ENCODE peak calls at places on chromosome 2, in four cellular contexts. C is aorta, L is cardiac fibroblast, F is AG04450. J is an unnamed sample.
A peak's percentile ranks its signal among the peaks of the same experiment; 100 is the strongest.

GRCh38 chr2:8672940-8673339 is 8.9 kb upstream of the ID2 start:
- DNase-seq in L (no peak), F (no peak), C (no peak), J (no peak)

GRCh38 chr2:120344214-120344990 is 1.5 kb upstream of the INHBB start:
- DNase-seq in F (no peak), L (no peak), C (peak; percentile 55), J (no peak)

GRCh38 chr2:109482371-109482841 is 131.4 kb downstream of the SEPTIN10 start:
- DNase-seq in C (no peak), L (no peak), F (no peak), J (no peak)

GRCh38 chr2:11874861-11875260 is 128.4 kb downstream of the LPIN1 start:
- DNase-seq in L (no peak), F (no peak), C (no peak), J (no peak)

GRCh38 chr2:6982934-6983589 is 65.8 kb downstream of the RNF144A start:
- DNase-seq in C (no peak), L (no peak), F (no peak), J (no peak)

GRCh38 chr2:26396734-26397298 is 4.9 kb upstream of the DRC1 start:
- DNase-seq in F (no peak), L (no peak), C (no peak), J (no peak)

GRCh38 chr2:85733121-85733960 is 20.4 kb upstream of the ATOH8 start:
- DNase-seq in L (no peak), C (no peak), F (no peak), J (no peak)

GRCh38 chr2:27779417-27780055 is 8.0 kb downstream of the MRPL33 start:
- DNase-seq in L (peak; percentile 74), C (no peak), F (no peak), J (no peak)

GRCh38 chr2:138637686-138638085 is 136.1 kb downstream of the SPOPL start:
- DNase-seq in F (no peak), C (no peak), L (no peak), J (no peak)

GRCh38 chr2:175167076-175167791 is 769 bp downstream of the ATF2 start:
- DNase-seq in F (no peak), L (peak; percentile 52), C (peak; percentile 65), J (no peak)

GRCh38 chr2:54454922-54455583 is 1.1 kb upstream of the SPTBN1 start:
- DNase-seq in C (peak; percentile 55), F (no peak), L (no peak), J (no peak)

GRCh38 chr2:183112575-183112974 is 11.7 kb upstream of the NUP35 start:
- DNase-seq in C (no peak), L (no peak), F (no peak), J (no peak)

GRCh38 chr2:45688479-45689298 is 37.2 kb downstream of the PRKCE start:
- DNase-seq in L (no peak), F (no peak), C (no peak), J (peak; percentile 18)

GRCh38 chr2:134140251-134140661 is 113.6 kb upstream of the MGAT5 start:
- DNase-seq in F (no peak), C (no peak), L (no peak), J (no peak)

GRCh38 chr2:121408641-121409040 is 122.0 kb upstream of the RNU4ATAC start:
- DNase-seq in F (no peak), L (peak; percentile 69), C (no peak), J (no peak)

GRCh38 chr2:65351234-65351947 is 81.0 kb downstream of the SPRED2 start:
- DNase-seq in L (peak; percentile 34), C (peak; percentile 64), F (no peak), J (no peak)

GRCh38 chr2:96144481-96145027 is 686 bp downstream of the DUSP2 start:
- DNase-seq in L (no peak), F (no peak), C (peak; percentile 66), J (no peak)

GRCh38 chr2:96147593-96148201 is 2.5 kb upstream of the DUSP2 start:
- DNase-seq in L (no peak), F (no peak), C (peak; percentile 38), J (no peak)

GRCh38 chr2:96145028-96145939 is at the start of gene DUSP2:
- DNase-seq in F (no peak), C (peak; percentile 88), L (peak; percentile 48), J (no peak)

GRCh38 chr2:96146881-96147592 is 1.8 kb upstream of the DUSP2 start:
- DNase-seq in C (peak; percentile 76), L (no peak), F (no peak), J (no peak)

DNA sequence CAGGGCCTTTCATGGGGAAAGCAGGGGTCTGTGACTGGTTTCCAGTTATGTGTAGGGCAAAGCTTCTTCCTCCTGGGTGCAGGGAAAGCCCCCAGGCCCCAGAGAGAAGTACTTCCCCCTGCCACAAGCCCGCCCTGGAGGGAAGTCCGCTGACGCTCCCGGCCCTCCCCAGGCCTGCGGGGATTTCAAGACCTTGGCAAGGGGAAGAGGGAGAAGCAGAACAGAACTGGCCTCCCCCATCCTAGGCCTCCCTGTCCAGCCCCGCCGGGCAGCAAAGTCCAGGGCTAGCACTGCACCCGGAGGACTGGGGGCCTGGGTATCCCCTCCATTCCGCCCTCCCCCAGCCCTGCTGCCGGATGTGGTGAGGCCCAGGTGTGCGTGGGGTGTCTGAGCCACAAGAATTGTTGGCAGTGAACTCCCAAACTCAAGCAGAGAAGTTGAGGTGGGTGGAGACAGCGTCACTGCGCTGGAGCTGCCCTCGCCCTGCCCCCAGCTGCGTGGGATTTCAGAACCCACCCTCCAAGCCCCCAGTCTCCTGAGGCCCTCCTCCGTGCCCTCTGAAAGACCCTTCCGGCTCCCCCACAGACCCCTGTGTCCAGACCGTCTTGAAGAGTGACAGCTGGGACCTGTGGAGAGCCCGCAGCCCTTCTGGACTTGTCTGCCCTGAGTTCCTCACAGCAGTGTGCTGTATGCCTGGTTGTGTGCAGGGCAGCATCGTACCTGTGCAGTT is 1.1 kb upstream of the DUSP2 start:
- DNase-seq in L (no peak), F (no peak), C (peak; percentile 90), J (no peak)
- H3K4me3 ChIP-seq in L (no peak overlapping the region), F (no peak overlapping the region), C (no peak overlapping the region), J (no peak overlapping the region)

DNA sequence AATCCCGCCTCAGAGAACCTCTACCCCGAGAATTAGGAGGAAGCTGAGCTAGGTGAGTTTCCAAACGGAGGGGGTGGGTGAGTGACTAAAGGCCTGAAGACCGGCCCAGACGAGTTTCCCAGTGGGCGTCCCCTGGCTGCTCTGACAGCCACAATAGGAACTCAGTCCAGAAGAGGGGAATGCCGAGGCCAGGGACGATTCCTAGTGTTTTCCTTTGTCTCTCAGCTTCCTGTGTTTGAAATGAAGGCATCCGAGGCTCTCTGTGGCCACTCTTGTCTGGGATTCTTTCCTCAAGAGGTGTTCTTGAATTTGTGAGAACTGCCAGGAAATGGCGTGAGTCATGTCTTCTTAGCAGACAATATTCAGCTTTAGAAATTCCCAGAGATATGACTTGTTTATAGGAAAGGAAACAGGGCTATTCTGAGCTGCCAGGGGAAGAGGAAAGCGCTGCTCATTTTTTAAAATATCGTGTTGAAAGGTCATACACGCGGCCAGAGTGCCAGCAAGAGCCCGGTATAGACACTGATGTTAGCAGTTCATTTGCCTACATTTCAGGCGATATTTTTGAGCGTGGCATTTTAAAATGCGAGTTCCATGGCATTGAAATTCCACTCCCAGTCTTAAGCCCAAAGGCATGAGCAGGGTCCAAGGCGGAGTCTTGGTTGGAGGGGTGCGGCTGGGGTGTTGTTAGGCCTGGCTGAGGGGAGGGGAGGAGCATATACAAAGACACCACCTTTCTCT is 169.1 kb upstream of the KLF7 start:
- DNase-seq in F (peak; percentile 93), L (peak; percentile 100), C (peak; percentile 84), J (peak; percentile 93)
- H3K4me3 ChIP-seq in F (peak overlapping the region; percentile 42), L (peak overlapping the region; percentile 18), C (no peak overlapping the region), J (peak overlapping the region; percentile 43)

DNA sequence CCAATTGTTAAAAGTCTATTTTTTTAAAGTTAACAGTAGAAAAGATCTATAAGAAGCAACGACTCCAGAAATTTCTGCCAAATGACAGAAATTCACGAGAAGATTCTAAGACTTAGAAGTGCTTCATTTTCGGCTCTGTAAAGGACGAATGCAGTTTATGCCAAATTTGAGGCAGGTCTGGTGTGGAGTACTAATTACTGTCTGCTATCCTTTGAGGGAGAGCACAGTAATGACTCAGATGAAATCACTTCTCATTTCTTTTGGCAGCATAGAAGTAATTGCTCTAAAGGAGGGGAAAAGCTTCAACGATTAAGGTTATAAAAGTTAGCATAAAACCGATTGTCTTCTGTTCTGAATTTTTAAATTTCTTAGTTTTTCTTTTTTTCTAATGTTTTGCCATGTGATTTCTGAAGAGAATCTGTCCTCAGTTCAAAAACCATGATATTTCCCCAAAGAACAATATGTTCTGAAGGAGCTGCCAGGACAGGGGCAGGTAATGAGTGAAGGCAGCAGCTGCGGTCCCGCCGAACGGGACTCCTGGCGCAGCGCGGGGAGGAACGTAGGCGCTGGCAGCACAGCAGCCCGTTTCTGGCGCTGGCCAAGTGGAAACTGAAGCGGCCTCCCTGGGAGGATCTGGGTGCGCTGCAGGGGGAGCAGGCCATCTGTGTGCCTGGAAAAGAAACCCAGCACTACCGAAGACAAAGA is 11.5 kb downstream of the G6PC2 start:
- DNase-seq in C (no peak), L (peak; percentile 8), F (no peak), J (no peak)
- H3K4me3 ChIP-seq in C (peak overlapping the region; percentile 20), L (peak overlapping the region; percentile 25), F (peak overlapping the region; percentile 40), J (peak overlapping the region; percentile 19)

GRCh38 chr2:222895143-222895542 is 34.3 kb downstream of the ACSL3 start:
- DNase-seq in C (no peak), F (no peak), L (no peak), J (no peak)

GRCh38 chr2:222888716-222889115 is 27.9 kb downstream of the ACSL3 start:
- DNase-seq in C (no peak), F (no peak), L (no peak), J (no peak)

GRCh38 chr2:222893716-222894115 is 32.9 kb downstream of the ACSL3 start:
- DNase-seq in F (no peak), L (no peak), C (no peak), J (no peak)

GRCh38 chr2:222891890-222892289 is 31.1 kb downstream of the ACSL3 start:
- DNase-seq in C (no peak), L (peak; percentile 46), F (no peak), J (no peak)

DNA sequence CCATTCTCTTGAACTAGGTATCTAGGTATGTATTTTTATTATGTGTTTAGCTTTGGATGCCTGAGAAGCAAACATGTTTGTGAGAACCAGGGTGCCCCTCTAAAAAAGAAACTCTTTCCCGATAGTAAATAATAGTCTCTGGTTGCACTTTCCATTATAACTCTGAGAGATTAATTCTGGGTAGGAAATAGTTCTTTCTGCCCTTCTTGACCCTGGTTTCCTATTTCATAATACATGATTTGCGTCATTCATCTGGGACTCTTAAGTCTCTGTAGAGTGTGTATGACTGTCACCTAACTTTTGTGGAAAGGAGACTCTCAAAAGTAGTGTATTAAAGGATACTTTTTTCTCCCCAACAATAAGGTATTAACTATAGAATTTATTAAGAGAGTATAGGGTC is 31.5 kb downstream of the ACSL3 start:
- DNase-seq in L (peak; percentile 66), F (no peak), C (no peak), J (no peak)
- H3K4me3 ChIP-seq in L (no peak overlapping the region), F (no peak overlapping the region), C (no peak overlapping the region), J (no peak overlapping the region)

DNA sequence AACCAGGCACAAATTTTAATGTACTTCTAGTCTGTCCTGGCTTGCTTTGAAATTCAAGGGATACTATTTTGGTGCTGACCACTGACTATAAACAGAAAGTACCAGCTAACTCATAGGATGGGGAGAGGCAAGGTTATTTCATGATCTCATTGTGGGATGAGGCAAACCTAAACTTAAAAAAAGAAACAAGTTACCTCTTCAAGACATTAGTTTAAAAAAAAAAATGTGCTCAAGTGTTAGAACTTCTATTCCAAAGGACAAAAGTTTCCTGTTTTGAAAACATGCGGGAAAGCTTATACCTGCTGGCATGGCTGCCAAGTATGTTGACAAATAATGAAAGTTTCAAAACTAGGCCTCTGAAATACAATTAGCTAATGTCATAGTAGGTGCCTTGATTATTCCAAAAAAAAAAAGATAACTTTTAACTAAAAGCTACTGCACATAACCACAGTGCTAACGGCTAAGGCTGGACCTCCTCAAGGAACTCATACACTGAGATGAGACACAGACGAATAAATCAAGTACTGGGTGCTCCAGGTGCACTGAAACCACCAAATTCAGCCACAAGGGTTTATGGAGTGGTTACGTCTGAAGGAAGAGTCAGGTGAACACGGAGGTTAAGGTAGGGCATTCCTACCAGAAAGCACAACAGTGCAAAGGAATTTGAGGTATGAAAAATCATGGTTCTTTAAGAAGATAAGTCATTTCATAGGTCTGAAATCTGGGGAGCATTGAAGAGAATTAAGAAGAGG is 38.1 kb downstream of the TMEM131 start:
- DNase-seq in F (peak; percentile 18), L (no peak), C (no peak), J (no peak)
- H3K4me3 ChIP-seq in F (no peak overlapping the region), L (no peak overlapping the region), C (no peak overlapping the region), J (no peak overlapping the region)

J was measured in AG09309.